ENCODE peak calls at places on chromosomes 7 and 10, in eight cellular contexts. I is thoracic aorta, M is foreskin fibroblast, B is right atrium auricular region, D is GM10248, H is fibroblast of the aortic adventitia, K is HFF-Myc, O is IMR-90. S is an unnamed sample.
A peak's percentile ranks its signal among the peaks of the same experiment; 100 is the strongest.

GRCh38 chr7:99041526-99041925 is 102.4 kb downstream of the SMURF1 start:
- DNase-seq in I (no peak), M (no peak), B (no peak), D (no peak), H (no peak), K (no peak), O (no peak), S (no peak)

GRCh38 chr10:93873427-93874115 is 20.2 kb upstream of the SLC35G1 start:
- DNase-seq in I (no peak), M (peak; percentile 59), B (no peak), D (no peak), H (peak; percentile 75), K (no peak), O (peak; percentile 63), S (no peak)

GRCh38 chr10:12719365-12719764 is 282.1 kb downstream of the CCDC3 start:
- DNase-seq in I (no peak), M (peak; percentile 37), B (no peak), D (no peak), H (peak; percentile 81), K (no peak), O (peak; percentile 39), S (no peak)

GRCh38 chr7:149880871-149881301 is 7.1 kb downstream of the ATP6V0E2 start:
- DNase-seq in I (no peak), M (no peak), B (no peak), D (no peak), H (peak; percentile 41), K (no peak), O (no peak), S (no peak)

GRCh38 chr7:5636914-5637313 is 144.5 kb downstream of the RNF216 start:
- DNase-seq in I (peak; percentile 76), M (peak; percentile 95), B (peak; percentile 86), D (no peak), H (peak; percentile 94), K (peak; percentile 80), O (peak; percentile 90), S (no peak)

GRCh38 chr7:92754756-92755581 is 81.4 kb downstream of the CDK6 start:
- DNase-seq in I (no peak), M (peak; percentile 65), B (no peak), D (no peak), H (no peak), K (no peak), O (no peak), S (no peak)

GRCh38 chr10:90712529-90712928 is 145.3 kb downstream of the HTR7 start:
- DNase-seq in I (no peak), M (no peak), B (no peak), D (no peak), H (no peak), K (no peak), O (no peak), S (no peak)

GRCh38 chr7:47236480-47237208 is 345.3 kb downstream of the TNS3 start:
- DNase-seq in I (no peak), M (no peak), B (no peak), D (no peak), H (no peak), K (no peak), O (no peak), S (no peak)

GRCh38 chr10:92640110-92640509 is 47.2 kb downstream of the KIF11 start:
- DNase-seq in I (no peak), M (peak; percentile 85), B (no peak), D (no peak), H (peak; percentile 81), K (peak; percentile 3), O (peak; percentile 50), S (no peak)

GRCh38 chr7:150401861-150402631 is 22.9 kb downstream of the ZNF775 start:
- DNase-seq in I (no peak), M (peak; percentile 41), B (no peak), D (no peak), H (no peak), K (no peak), O (no peak), S (no peak)

GRCh38 chr7:2018786-2019692 is 213.7 kb downstream of the MAD1L1 start:
- DNase-seq in I (no peak), M (peak; percentile 93), B (peak; percentile 71), D (peak; percentile 57), H (peak; percentile 88), K (peak; percentile 82), O (peak; percentile 82), S (no peak)

GRCh38 chr7:157219154-157219553 is 80.4 kb downstream of the UBE3C start:
- DNase-seq in I (no peak), M (no peak), B (no peak), D (peak; percentile 61), H (no peak), K (no peak), O (no peak), S (peak; percentile 58)

GRCh38 chr7:142632291-142633134 is 116.8 kb upstream of the PRSS1 start:
- DNase-seq in I (no peak), M (peak; percentile 86), B (no peak), D (peak; percentile 79), H (peak; percentile 71), K (peak; percentile 65), O (peak; percentile 60), S (peak; percentile 74)

GRCh38 chr10:4535531-4535930 is 290.5 kb upstream of the AKR1E2 start:
- DNase-seq in I (no peak), M (no peak), B (no peak), D (no peak), H (no peak), K (no peak), O (no peak), S (no peak)

GRCh38 chr7:127908430-127909258 is 122.6 kb downstream of the LRRC4 start:
- DNase-seq in I (no peak), M (no peak), B (no peak), D (no peak), H (no peak), K (no peak), O (peak; percentile 28), S (no peak)

GRCh38 chr7:131600578-131600977 is 44.1 kb upstream of the PODXL start:
- DNase-seq in I (no peak), M (no peak), B (no peak), D (no peak), H (peak; percentile 54), K (no peak), O (peak; percentile 72), S (no peak)

GRCh38 chr7:44533301-44534055 is 7.7 kb downstream of the NPC1L1 start:
- DNase-seq in I (no peak), M (peak; percentile 81), B (no peak), D (peak; percentile 17), H (peak; percentile 36), K (no peak), O (peak; percentile 41), S (no peak)

GRCh38 chr7:44534087-44534486 is 7.0 kb downstream of the NPC1L1 start:
- DNase-seq in I (no peak), M (peak; percentile 62), B (no peak), D (no peak), H (no peak), K (no peak), O (peak; percentile 77), S (no peak)

GRCh38 chr7:44536090-44536489 is 5.0 kb downstream of the NPC1L1 start:
- DNase-seq in I (no peak), M (no peak), B (no peak), D (peak; percentile 8), H (no peak), K (no peak), O (no peak), S (no peak)

GRCh38 chr7:44535348-44536064 is 5.6 kb downstream of the NPC1L1 start:
- DNase-seq in I (no peak), M (no peak), B (no peak), D (peak; percentile 8), H (no peak), K (no peak), O (no peak), S (no peak)

GRCh38 chr7:44534501-44534900 is 6.6 kb downstream of the NPC1L1 start:
- DNase-seq in I (no peak), M (peak; percentile 28), B (no peak), D (peak; percentile 86), H (no peak), K (no peak), O (no peak), S (peak; percentile 82)
- TF ChIP-seq CTCF in I (peak; percentile 40), M (peak; percentile 55), B (peak; percentile 63), D (peak; percentile 44), H (peak; percentile 47), K (peak; percentile 79), O (peak; percentile 36), S (peak; percentile 34)

DNA sequence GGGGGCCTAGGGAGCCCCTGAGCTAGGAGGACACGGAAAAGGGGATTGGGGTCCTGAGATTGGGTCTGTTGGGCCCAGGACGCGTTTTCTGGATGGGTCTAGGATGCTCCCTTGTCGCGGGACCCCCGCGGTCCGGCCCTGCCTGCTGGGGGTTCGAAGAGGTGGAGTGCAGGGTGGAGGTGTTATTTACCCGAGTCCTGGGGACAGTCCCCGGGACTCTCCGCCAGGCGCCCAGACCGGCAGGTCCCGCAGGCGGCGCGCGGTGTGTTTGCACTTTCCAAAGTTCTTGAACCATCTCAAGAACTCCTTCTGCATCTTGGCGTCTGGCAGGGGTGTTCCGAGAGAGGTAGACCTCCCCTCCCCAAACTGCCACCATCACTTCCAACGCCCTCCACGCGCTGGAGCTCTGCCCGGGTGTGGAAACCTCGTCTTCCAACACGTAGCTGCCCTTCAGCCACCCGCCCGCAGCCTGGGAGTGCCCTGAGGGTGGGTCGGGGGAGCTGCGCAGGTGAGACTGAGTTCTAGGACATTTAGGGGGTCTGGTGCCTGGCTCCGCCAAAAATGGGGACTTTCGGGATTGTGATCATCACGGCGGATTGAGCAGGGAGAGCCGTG is 569 bp downstream of the CAV1 start:
- DNase-seq in I (no peak), M (peak; percentile 54), B (no peak), D (peak; percentile 76), H (peak; percentile 27), K (no peak), O (no peak), S (peak; percentile 81)
- TF ChIP-seq CTCF in I (peak; percentile 12), M (no peak), B (no peak), D (no peak), H (peak; percentile 15), K (no peak), O (no peak), S (no peak)

GRCh38 chr10:797179-797578 is 107.7 kb upstream of the DIP2C start:
- DNase-seq in I (no peak), M (no peak), B (no peak), D (no peak), H (no peak), K (no peak), O (no peak), S (no peak)

GRCh38 chr10:792792-793100 is 103.3 kb upstream of the DIP2C start:
- DNase-seq in I (no peak), M (peak; percentile 76), B (no peak), D (no peak), H (peak; percentile 67), K (no peak), O (peak; percentile 86), S (no peak)

GRCh38 chr10:792083-792791 is 102.8 kb upstream of the DIP2C start:
- DNase-seq in I (no peak), M (no peak), B (no peak), D (no peak), H (no peak), K (no peak), O (no peak), S (no peak)

GRCh38 chr10:796233-796632 is 106.8 kb upstream of the DIP2C start:
- DNase-seq in I (no peak), M (no peak), B (no peak), D (no peak), H (no peak), K (no peak), O (no peak), S (no peak)

GRCh38 chr10:794382-794956 is 105.0 kb upstream of the DIP2C start:
- DNase-seq in I (no peak), M (peak; percentile 39), B (no peak), D (no peak), H (no peak), K (no peak), O (peak; percentile 48), S (no peak)
- TF ChIP-seq CTCF in I (no peak), M (peak; percentile 23), B (peak; percentile 41), D (no peak), H (peak; percentile 32), K (no peak), O (peak; percentile 63), S (no peak)

GRCh38 chr10:100993986-100994708 is 5.5 kb upstream of the LZTS2 start:
- DNase-seq in I (no peak), M (peak; percentile 76), B (no peak), D (no peak), H (peak; percentile 61), K (no peak), O (peak; percentile 45), S (no peak)
- TF ChIP-seq CTCF in I (peak; percentile 76), M (peak; percentile 63), B (peak; percentile 79), D (peak; percentile 23), H (peak; percentile 80), K (peak; percentile 67), O (peak; percentile 89), S (no peak)